ENCODE peak calls at places on chromosomes 2 and 18, in five cellular contexts. N is A549, I is transverse colon, O is tibial nerve, D is HepG2. G is an unnamed sample. For H3K4me1, the result is how much of the 10 kb centered on the place peaks cover.

GRCh38 chr2:168810235-168810634 is 7.8 kb downstream of the NOSTRIN start:
- DNase-seq in N (no peak), I (no peak), O (no peak), D (no peak), G (no peak)

GRCh38 chr2:85134255-85135065 is 1.3 kb downstream of the TCF7L1 start:
- DNase-seq in N (no peak), I (peak), O (no peak), D (no peak), G (no peak)

GRCh38 chr2:47867205-47867604 is 39.1 kb downstream of the FBXO11 start:
- DNase-seq in N (no peak), I (no peak), O (peak), D (no peak), G (no peak)

GRCh38 chr2:62038980-62039771 is 133.7 kb downstream of the COMMD1 start:
- DNase-seq in N (no peak), I (no peak), O (peak), D (no peak), G (no peak)

GRCh38 chr2:28613616-28614501 is 118.0 kb downstream of the PLB1 start:
- DNase-seq in N (no peak), I (no peak), O (no peak), D (peak), G (no peak)

GRCh38 chr2:68417931-68418330 is 49.2 kb downstream of the FBXO48 start:
- DNase-seq in N (no peak), I (no peak), O (no peak), D (no peak), G (no peak)

GRCh38 chr2:160657206-160657605 is 163.6 kb upstream of the RBMS1 start:
- DNase-seq in N (no peak), I (no peak), O (no peak), D (no peak), G (no peak)

GRCh38 chr2:108263425-108263824 is 23.7 kb downstream of the SULT1C3 start:
- DNase-seq in N (no peak), I (no peak), O (no peak), D (no peak), G (no peak)

GRCh38 chr2:55268288-55268906 is 634 bp downstream of the MTIF2 start:
- DNase-seq in N (no peak), I (no peak), O (no peak), D (peak), G (no peak)

GRCh38 chr2:105395691-105396090 is 3.2 kb downstream of the FHL2 start:
- DNase-seq in N (no peak), I (peak), O (no peak), D (no peak), G (no peak)

GRCh38 chr2:179107737-179108136 is 57.8 kb upstream of the CCDC141 start:
- DNase-seq in N (no peak), I (no peak), O (no peak), D (peak), G (no peak)

DNA sequence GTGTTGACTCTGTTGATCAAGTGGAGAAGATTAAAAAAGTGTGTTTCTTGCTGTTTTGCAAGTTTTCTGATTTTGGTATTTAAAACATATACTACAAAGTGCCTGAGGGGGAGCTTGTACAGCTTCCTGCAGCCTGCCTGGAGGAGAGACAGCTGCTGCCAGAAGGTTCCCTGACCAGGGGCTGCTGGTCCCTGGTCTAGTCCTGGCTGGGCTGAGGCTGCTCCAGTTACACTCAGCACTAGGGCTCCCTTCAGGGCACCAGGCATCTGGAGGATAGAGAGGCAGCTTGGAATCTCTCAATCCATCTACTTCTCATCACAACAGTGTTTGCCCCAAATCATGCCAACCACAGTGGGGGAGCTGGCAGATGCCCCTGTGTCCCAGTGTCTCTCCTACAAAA is 4.8 kb downstream of the MC2R start:
- DNase-seq in N (no peak), I (no peak), O (no peak), D (no peak), G (no peak)
- TF ChIP-seq EP300 in N (no peak), I (no peak), O (no peak), D (no peak), G (no peak)

GRCh38 chr18:52277785-52278184 is 62.2 kb upstream of the DCC start:
- DNase-seq in N (no peak), I (no peak), O (no peak), D (no peak), G (no peak)

GRCh38 chr18:52278191-52278590 is 61.8 kb upstream of the DCC start:
- DNase-seq in N (no peak), I (no peak), O (no peak), D (no peak), G (no peak)

GRCh38 chr18:52280702-52281101 is 59.3 kb upstream of the DCC start:
- DNase-seq in N (no peak), I (no peak), O (no peak), D (no peak), G (no peak)

DNA sequence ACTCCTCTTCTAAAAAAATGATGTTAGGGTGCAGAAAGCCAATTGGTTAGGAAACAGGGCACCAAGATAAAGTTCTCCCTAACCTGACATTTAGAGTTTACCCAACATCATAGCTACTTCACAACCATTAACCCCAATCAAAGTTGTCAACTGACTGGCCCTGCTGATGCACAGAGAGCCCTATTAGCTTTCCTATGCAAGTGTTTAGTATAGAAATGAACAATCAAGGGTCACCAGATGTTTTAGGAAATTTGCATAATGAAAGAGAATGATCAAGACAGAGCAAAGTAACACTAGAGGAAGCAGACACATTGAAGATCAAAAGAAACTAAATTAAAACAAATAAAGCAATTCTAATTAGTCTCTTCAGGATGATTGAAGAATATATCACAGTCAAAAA is 64.2 kb upstream of the DCC start:
- DNase-seq in N (no peak), I (no peak), O (no peak), D (no peak), G (no peak)
- H3K4me1 ChIP-seq in N (under half), I (under half), O (under half), D (under half), G (under half)

DNA sequence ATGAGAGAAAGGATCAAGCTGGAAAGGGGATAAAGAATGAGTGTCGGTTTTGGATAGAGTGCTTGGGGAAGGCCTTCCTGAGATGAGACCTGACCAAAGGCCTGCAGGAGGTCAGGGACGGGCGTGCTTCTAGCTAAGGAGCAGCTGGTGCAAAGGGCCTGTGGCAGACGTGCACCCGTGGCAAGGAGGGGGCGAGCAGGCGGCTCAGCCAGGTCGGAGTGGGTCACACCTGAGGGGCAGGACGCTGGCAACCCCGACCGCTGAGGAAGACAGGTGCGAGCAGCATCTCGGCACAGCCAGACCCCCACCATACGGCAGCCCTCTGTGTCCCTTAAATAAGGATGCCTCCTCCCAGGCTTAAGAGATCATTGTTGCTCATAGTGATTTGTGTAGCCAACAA is 48.1 kb downstream of the ODC1 start:
- DNase-seq in N (no peak), I (no peak), O (no peak), D (no peak), G (no peak)
- H3K4me3 ChIP-seq in N (no peak), I (no peak), O (no peak), D (no peak), G (no peak)

GRCh38 chr2:236083934-236084333 is 84.3 kb downstream of the GBX2 start:
- DNase-seq in N (no peak), I (no peak), O (no peak), D (no peak), G (no peak)

GRCh38 chr2:236081171-236081570 is 87.0 kb downstream of the GBX2 start:
- DNase-seq in N (no peak), I (no peak), O (no peak), D (no peak), G (no peak)

GRCh38 chr2:236078675-236079255 is 89.4 kb downstream of the GBX2 start:
- DNase-seq in N (no peak), I (no peak), O (no peak), D (no peak), G (no peak)

GRCh38 chr2:236075802-236076201 is 92.4 kb downstream of the GBX2 start:
- DNase-seq in N (no peak), I (no peak), O (no peak), D (peak), G (no peak)

DNA sequence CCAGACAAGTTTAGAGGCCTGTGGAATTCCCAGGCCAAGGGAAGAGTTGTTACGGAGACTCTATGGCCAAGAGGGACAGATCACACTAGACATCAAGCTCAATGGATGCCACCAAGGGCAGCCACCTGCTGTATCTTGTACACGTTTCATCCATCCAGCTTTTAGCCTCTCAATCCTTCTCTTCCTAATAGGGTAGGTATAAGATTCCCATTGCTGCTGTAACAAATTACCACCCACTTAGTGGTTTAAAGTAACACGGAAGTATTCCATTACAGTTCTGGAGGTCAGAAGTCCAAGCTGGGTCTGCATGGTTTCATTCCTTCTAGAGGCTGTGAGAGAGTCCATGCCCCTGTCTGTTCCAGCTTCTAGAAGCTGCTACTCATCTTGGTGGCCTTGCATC is 87.8 kb downstream of the GBX2 start:
- DNase-seq in N (no peak), I (no peak), O (no peak), D (no peak), G (no peak)
- TF ChIP-seq EP300 in N (no peak), I (no peak), O (no peak), D (no peak), G (no peak)

GRCh38 chr2:184357033-184357432 is 241.3 kb upstream of the ZNF804A start:
- DNase-seq in N (no peak), I (no peak), O (no peak), D (no peak), G (no peak)

GRCh38 chr2:184346338-184346862 is 251.9 kb upstream of the ZNF804A start:
- DNase-seq in N (no peak), I (no peak), O (no peak), D (no peak), G (no peak)

GRCh38 chr2:184351126-184351525 is 247.2 kb upstream of the ZNF804A start:
- DNase-seq in N (no peak), I (no peak), O (no peak), D (no peak), G (no peak)
- H3K4me1 ChIP-seq in N (under half), I (under half), O (under half), D (under half), G (under half)

G was measured in stomach.